ENCODE peak calls at places on chromosomes 16 and 17, in five cellular contexts. One of them, this sample, is unnamed.
A peak's percentile ranks its signal among the peaks of the same experiment; 100 is the strongest.

GRCh38 chr16:85819245-85819644 is 19.8 kb downstream of the COX4I1 start:
- DNase-seq in uterus: peak; percentile 40
- DNase-seq in right lobe of liver: peak; percentile 83
- DNase-seq in MM.1S: peak; percentile 65
- DNase-seq in GM12878: peak; percentile 56
- DNase-seq in this sample: peak; percentile 72

GRCh38 chr16:2817496-2818277 is 650 bp downstream of the PRSS21 start:
- DNase-seq in uterus: no peak
- DNase-seq in right lobe of liver: no peak
- DNase-seq in MM.1S: no peak
- DNase-seq in GM12878: no peak
- DNase-seq in this sample: no peak

GRCh38 chr16:27721548-27722265 is 171.8 kb downstream of the KATNIP start:
- DNase-seq in uterus: peak; percentile 76
- DNase-seq in right lobe of liver: no peak
- DNase-seq in MM.1S: no peak
- DNase-seq in GM12878: no peak
- DNase-seq in this sample: no peak

GRCh38 chr16:5615868-5616642 is 518.5 kb upstream of the EEF2KMT start:
- DNase-seq in uterus: no peak
- DNase-seq in right lobe of liver: peak; percentile 68
- DNase-seq in MM.1S: peak; percentile 65
- DNase-seq in GM12878: no peak
- DNase-seq in this sample: no peak

GRCh38 chr16:53216798-53217197 is 162.0 kb downstream of the CHD9 start:
- DNase-seq in uterus: no peak
- DNase-seq in right lobe of liver: no peak
- DNase-seq in MM.1S: no peak
- DNase-seq in GM12878: no peak
- DNase-seq in this sample: no peak

GRCh38 chr17:36048061-36048460 is 16.0 kb upstream of the CCL18 start:
- DNase-seq in uterus: no peak
- DNase-seq in right lobe of liver: no peak
- DNase-seq in MM.1S: no peak
- DNase-seq in GM12878: no peak
- DNase-seq in this sample: no peak

GRCh38 chr17:58231644-58232043 is 6.7 kb upstream of the LPO start:
- DNase-seq in uterus: no peak
- DNase-seq in right lobe of liver: no peak
- DNase-seq in MM.1S: no peak
- DNase-seq in GM12878: no peak
- DNase-seq in this sample: no peak

GRCh38 chr17:31318298-31319190 is 2.9 kb downstream of the EVI2A start:
- DNase-seq in uterus: peak; percentile 73
- DNase-seq in right lobe of liver: no peak
- DNase-seq in MM.1S: peak; percentile 66
- DNase-seq in GM12878: peak; percentile 63
- DNase-seq in this sample: peak; percentile 89

GRCh38 chr16:2206780-2207433 is 1.7 kb downstream of the MLST8 start:
- DNase-seq in uterus: no peak
- DNase-seq in right lobe of liver: no peak
- DNase-seq in MM.1S: no peak
- DNase-seq in GM12878: no peak
- DNase-seq in this sample: no peak

GRCh38 chr16:14419817-14420216 is 210.2 kb downstream of the PARN start:
- DNase-seq in uterus: no peak
- DNase-seq in right lobe of liver: no peak
- DNase-seq in MM.1S: no peak
- DNase-seq in GM12878: no peak
- DNase-seq in this sample: no peak

GRCh38 chr17:15291674-15292361 is 26.7 kb upstream of the PMP22 start:
- DNase-seq in uterus: no peak
- DNase-seq in right lobe of liver: no peak
- DNase-seq in MM.1S: no peak
- DNase-seq in GM12878: no peak
- DNase-seq in this sample: no peak

GRCh38 chr16:52545157-52545543 is 1.8 kb downstream of the TOX3 start:
- DNase-seq in uterus: no peak
- DNase-seq in right lobe of liver: no peak
- DNase-seq in MM.1S: no peak
- DNase-seq in GM12878: no peak
- DNase-seq in this sample: no peak

GRCh38 chr17:37781451-37781850 is 36.6 kb upstream of the HNF1B start:
- DNase-seq in uterus: no peak
- DNase-seq in right lobe of liver: no peak
- DNase-seq in MM.1S: no peak
- DNase-seq in GM12878: no peak
- DNase-seq in this sample: no peak

GRCh38 chr17:42964161-42964932 is at the start of gene AARSD1:
- DNase-seq in uterus: peak; percentile 88
- DNase-seq in right lobe of liver: peak; percentile 93
- DNase-seq in MM.1S: peak; percentile 95
- DNase-seq in GM12878: peak; percentile 87
- DNase-seq in this sample: peak; percentile 89

GRCh38 chr16:72763927-72764628 is 283.9 kb downstream of the ZFHX3 start:
- DNase-seq in uterus: no peak
- DNase-seq in right lobe of liver: no peak
- DNase-seq in MM.1S: no peak
- DNase-seq in GM12878: peak; percentile 11
- DNase-seq in this sample: no peak

GRCh38 chr16:3503513-3503912 is 2.7 kb downstream of the CLUAP1 start:
- DNase-seq in uterus: no peak
- DNase-seq in right lobe of liver: peak; percentile 41
- DNase-seq in MM.1S: peak; percentile 92
- DNase-seq in GM12878: no peak
- DNase-seq in this sample: peak; percentile 67

GRCh38 chr16:81710596-81710995 is 68.5 kb upstream of the PLCG2 start:
- DNase-seq in uterus: no peak
- DNase-seq in right lobe of liver: no peak
- DNase-seq in MM.1S: no peak
- DNase-seq in GM12878: no peak
- DNase-seq in this sample: no peak

GRCh38 chr17:29682054-29682453 is 59.3 kb upstream of the CORO6 start:
- DNase-seq in uterus: no peak
- DNase-seq in right lobe of liver: no peak
- DNase-seq in MM.1S: peak; percentile 18
- DNase-seq in GM12878: no peak
- DNase-seq in this sample: no peak

GRCh38 chr16:3074860-3075545 is 9.6 kb downstream of the IL32 start:
- DNase-seq in uterus: no peak
- DNase-seq in right lobe of liver: no peak
- DNase-seq in MM.1S: peak; percentile 72
- DNase-seq in GM12878: peak; percentile 69
- DNase-seq in this sample: peak; percentile 91

GRCh38 chr16:79400462-79401149 is 199.9 kb downstream of the MAF start:
- DNase-seq in uterus: no peak
- DNase-seq in right lobe of liver: no peak
- DNase-seq in MM.1S: no peak
- DNase-seq in GM12878: no peak
- DNase-seq in this sample: no peak

GRCh38 chr16:79401157-79401556 is 199.4 kb downstream of the MAF start:
- DNase-seq in uterus: no peak
- DNase-seq in right lobe of liver: no peak
- DNase-seq in MM.1S: no peak
- DNase-seq in GM12878: no peak
- DNase-seq in this sample: no peak

GRCh38 chr16:79402920-79403319 is 197.6 kb downstream of the MAF start:
- DNase-seq in uterus: no peak
- DNase-seq in right lobe of liver: no peak
- DNase-seq in MM.1S: no peak
- DNase-seq in GM12878: no peak
- DNase-seq in this sample: no peak

GRCh38 chr16:79402356-79402755 is 198.2 kb downstream of the MAF start:
- DNase-seq in uterus: no peak
- DNase-seq in right lobe of liver: peak; percentile 60
- DNase-seq in MM.1S: no peak
- DNase-seq in GM12878: no peak
- DNase-seq in this sample: no peak

DNA sequence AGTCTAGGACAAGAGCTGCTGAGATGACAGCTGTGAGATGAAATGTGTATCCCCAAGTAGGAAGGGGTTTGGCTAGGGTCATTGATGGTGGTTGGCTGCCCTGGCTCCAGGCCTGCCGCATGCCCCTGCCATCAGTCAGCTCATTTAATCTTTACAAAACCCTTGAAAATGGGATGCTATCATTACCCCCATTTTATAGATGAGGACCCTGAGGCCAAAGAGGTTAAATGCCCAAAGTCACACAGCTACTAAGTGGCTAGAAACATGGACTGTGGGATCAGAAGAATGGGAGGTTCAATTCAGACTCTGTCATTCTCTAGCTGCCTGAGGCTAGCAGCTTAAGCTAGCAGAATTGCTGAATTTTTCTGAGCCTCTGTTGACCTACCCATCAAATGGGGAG is 198.8 kb downstream of the MAF start:
- DNase-seq in uterus: no peak
- DNase-seq in right lobe of liver: no peak
- DNase-seq in MM.1S: no peak
- DNase-seq in GM12878: no peak
- DNase-seq in this sample: no peak
- H3K9me3 ChIP-seq in uterus: no peaks in the 10 kb centered on the region
- H3K9me3 ChIP-seq in right lobe of liver: no peaks in the 10 kb centered on the region
- H3K9me3 ChIP-seq in MM.1S: no peaks in the 10 kb centered on the region
- H3K9me3 ChIP-seq in GM12878: no peaks in the 10 kb centered on the region
- H3K9me3 ChIP-seq in this sample: no peaks in the 10 kb centered on the region

GRCh38 chr17:9024497-9024896 is 3.2 kb downstream of the NTN1 start:
- DNase-seq in uterus: no peak
- DNase-seq in right lobe of liver: no peak
- DNase-seq in MM.1S: no peak
- DNase-seq in GM12878: no peak
- DNase-seq in this sample: no peak
- H3K27me3 ChIP-seq in uterus: peaks cover 2% of the 10 kb centered on the region
- H3K27me3 ChIP-seq in right lobe of liver: no peaks in the 10 kb centered on the region
- H3K27me3 ChIP-seq in MM.1S: peaks cover 53% of the 10 kb centered on the region
- H3K27me3 ChIP-seq in GM12878: peaks cover 24% of the 10 kb centered on the region
- H3K27me3 ChIP-seq in this sample: peaks cover 35% of the 10 kb centered on the region

GRCh38 chr16:35398208-35398607 is 1938.8 kb downstream of the TP53TG3F start:
- DNase-seq in uterus: no peak
- DNase-seq in right lobe of liver: no peak
- DNase-seq in MM.1S: no peak
- DNase-seq in GM12878: no peak
- DNase-seq in this sample: no peak
- H3K9me3 ChIP-seq in uterus: no peaks in the 10 kb centered on the region
- H3K9me3 ChIP-seq in right lobe of liver: no peaks in the 10 kb centered on the region
- H3K9me3 ChIP-seq in MM.1S: no peaks in the 10 kb centered on the region
- H3K9me3 ChIP-seq in GM12878: no peaks in the 10 kb centered on the region
- H3K9me3 ChIP-seq in this sample: peaks cover 14% of the 10 kb centered on the region

GRCh38 chr16:49857423-49858181 is 1.7 kb upstream of the ZNF423 start:
- DNase-seq in uterus: peak; percentile 57
- DNase-seq in right lobe of liver: no peak
- DNase-seq in MM.1S: peak; percentile 78
- DNase-seq in GM12878: no peak
- DNase-seq in this sample: peak; percentile 42
- H3K27me3 ChIP-seq in uterus: no peaks in the 10 kb centered on the region
- H3K27me3 ChIP-seq in right lobe of liver: no peaks in the 10 kb centered on the region
- H3K27me3 ChIP-seq in MM.1S: peaks cover 55% of the 10 kb centered on the region
- H3K27me3 ChIP-seq in GM12878: peaks cover 20% of the 10 kb centered on the region
- H3K27me3 ChIP-seq in this sample: peaks cover 18% of the 10 kb centered on the region